ENCODE peak calls at places on chromosomes 6 and 20, in five cellular contexts. K, O, W, P and Z are unnamed samples.

GRCh38 chr20:1322511-1323245 is 6.3 kb downstream of the SDCBP2 start:
- DNase-seq in K (no peak), O (peak), W (no peak), P (no peak), Z (no peak)

GRCh38 chr6:38171997-38172738 is 352.6 kb downstream of the ZFAND3 start:
- DNase-seq in K (no peak), O (no peak), W (no peak), P (no peak), Z (no peak)

GRCh38 chr6:1111361-1111760 is 200.5 kb upstream of the FOXQ1 start:
- DNase-seq in K (no peak), O (no peak), W (no peak), P (no peak), Z (no peak)

GRCh38 chr6:145271601-145272000 is 463.7 kb downstream of the EPM2A start:
- DNase-seq in K (no peak), O (no peak), W (no peak), P (no peak), Z (no peak)

GRCh38 chr6:89372506-89372901 is 20.0 kb upstream of the UBE2J1 start:
- DNase-seq in K (peak), O (no peak), W (no peak), P (no peak), Z (no peak)

GRCh38 chr6:105014954-105015353 is 58.0 kb downstream of the LIN28B start:
- DNase-seq in K (no peak), O (no peak), W (no peak), P (no peak), Z (no peak)

GRCh38 chr6:137931849-137932465 is 64.9 kb downstream of the TNFAIP3 start:
- DNase-seq in K (no peak), O (no peak), W (no peak), P (no peak), Z (no peak)

GRCh38 chr6:129114992-129115391 is 232.1 kb downstream of the LAMA2 start:
- DNase-seq in K (no peak), O (no peak), W (no peak), P (no peak), Z (no peak)

GRCh38 chr6:71556141-71556540 is 267.5 kb downstream of the OGFRL1 start:
- DNase-seq in K (no peak), O (no peak), W (no peak), P (no peak), Z (no peak)

GRCh38 chr6:86938814-86939213 is 1.5 kb downstream of the HTR1E start:
- DNase-seq in K (no peak), O (no peak), W (no peak), P (no peak), Z (no peak)

GRCh38 chr6:16764188-16764950 is 3.1 kb upstream of the ATXN1 start:
- DNase-seq in K (no peak), O (peak), W (no peak), P (no peak), Z (no peak)

GRCh38 chr6:140071601-140072062 is 697.2 kb upstream of the CITED2 start:
- DNase-seq in K (no peak), O (no peak), W (no peak), P (no peak), Z (no peak)

GRCh38 chr20:62929051-62929538 is 2.8 kb upstream of the DIDO1 start:
- DNase-seq in K (peak), O (peak), W (peak), P (peak), Z (no peak)

GRCh38 chr20:19909696-19910095 is 107.5 kb upstream of the NAA20 start:
- DNase-seq in K (no peak), O (no peak), W (no peak), P (peak), Z (no peak)

GRCh38 chr6:44219815-44220784 is 3.3 kb upstream of the SLC29A1 start:
- DNase-seq in K (no peak), O (no peak), W (no peak), P (no peak), Z (no peak)

GRCh38 chr20:43972692-43973091 is 58.0 kb downstream of the TOX2 start:
- DNase-seq in K (no peak), O (no peak), W (no peak), P (no peak), Z (no peak)

GRCh38 chr6:141953072-141953471 is 179.7 kb upstream of the GJE1 start:
- DNase-seq in K (no peak), O (no peak), W (no peak), P (no peak), Z (no peak)

GRCh38 chr6:73515204-73516101 is 5.4 kb downstream of the EEF1A1 start:
- DNase-seq in K (no peak), O (no peak), W (peak), P (no peak), Z (no peak)

GRCh38 chr20:23084845-23085355 is 1.2 kb downstream of the CD93 start:
- DNase-seq in K (no peak), O (no peak), W (no peak), P (no peak), Z (no peak)

GRCh38 chr6:80454197-80454596 is 347.7 kb downstream of the BCKDHB start:
- DNase-seq in K (no peak), O (peak), W (no peak), P (no peak), Z (no peak)

GRCh38 chr6:13281630-13282156 is 46.6 kb downstream of the TBC1D7 start:
- DNase-seq in K (no peak), O (no peak), W (no peak), P (no peak), Z (no peak)

GRCh38 chr20:13788167-13788834 is 3.5 kb downstream of the NDUFAF5 start:
- DNase-seq in K (peak), O (peak), W (no peak), P (no peak), Z (no peak)

GRCh38 chr20:19572031-19572430 is 186.0 kb upstream of the RIN2 start:
- DNase-seq in K (no peak), O (no peak), W (no peak), P (no peak), Z (no peak)